ENCODE peak calls at places on chromosome 21, in seven cellular contexts. One of them, this sample, is unnamed.

GRCh38 chr21:43874085-43874785 is 9.2 kb downstream of the AGPAT3 start:
- DNase-seq in activated T-helper 2 cell treated with anti-CD3 and anti-CD28 coated beads, Interferon-gamma antibody, Interleukin-2, Interleukin-4, amounts not matched to agents 10 μg/mL and 5 μg/mL and 100 μg/mL, durations not matched to agents 14 hours and 24 hours and 36 hours: no peak
- DNase-seq in testis: no peak
- DNase-seq in non-pigmented ciliary epithelial cell: no peak
- DNase-seq in activated naive CD4-positive, alpha-beta T cell: no peak
- DNase-seq in KBM-7: no peak
- DNase-seq in spleen: peak; percentile 65
- DNase-seq in this sample: no peak

GRCh38 chr21:45973475-45974072 is 8.0 kb upstream of the COL6A1 start:
- DNase-seq in activated T-helper 2 cell treated with anti-CD3 and anti-CD28 coated beads, Interferon-gamma antibody, Interleukin-2, Interleukin-4, amounts not matched to agents 10 μg/mL and 5 μg/mL and 100 μg/mL, durations not matched to agents 14 hours and 24 hours and 36 hours: peak; percentile 61
- DNase-seq in testis: peak; percentile 78
- DNase-seq in non-pigmented ciliary epithelial cell: peak; percentile 35
- DNase-seq in activated naive CD4-positive, alpha-beta T cell: no peak
- DNase-seq in KBM-7: peak; percentile 90
- DNase-seq in spleen: peak; percentile 90
- DNase-seq in this sample: no peak

GRCh38 chr21:43355925-43356289 is 71.0 kb downstream of the SIK1 start:
- DNase-seq in activated T-helper 2 cell treated with anti-CD3 and anti-CD28 coated beads, Interferon-gamma antibody, Interleukin-2, Interleukin-4, amounts not matched to agents 10 μg/mL and 5 μg/mL and 100 μg/mL, durations not matched to agents 14 hours and 24 hours and 36 hours: no peak
- DNase-seq in testis: no peak
- DNase-seq in non-pigmented ciliary epithelial cell: no peak
- DNase-seq in activated naive CD4-positive, alpha-beta T cell: no peak
- DNase-seq in KBM-7: no peak
- DNase-seq in spleen: no peak
- DNase-seq in this sample: no peak

GRCh38 chr21:35868005-35868868 is 192.1 kb downstream of the SETD4 start:
- DNase-seq in activated T-helper 2 cell treated with anti-CD3 and anti-CD28 coated beads, Interferon-gamma antibody, Interleukin-2, Interleukin-4, amounts not matched to agents 10 μg/mL and 5 μg/mL and 100 μg/mL, durations not matched to agents 14 hours and 24 hours and 36 hours: no peak
- DNase-seq in testis: no peak
- DNase-seq in non-pigmented ciliary epithelial cell: no peak
- DNase-seq in activated naive CD4-positive, alpha-beta T cell: no peak
- DNase-seq in KBM-7: peak; percentile 44
- DNase-seq in spleen: no peak
- DNase-seq in this sample: no peak

GRCh38 chr21:37375866-37376574 is 9.4 kb downstream of the DYRK1A start:
- DNase-seq in activated T-helper 2 cell treated with anti-CD3 and anti-CD28 coated beads, Interferon-gamma antibody, Interleukin-2, Interleukin-4, amounts not matched to agents 10 μg/mL and 5 μg/mL and 100 μg/mL, durations not matched to agents 14 hours and 24 hours and 36 hours: no peak
- DNase-seq in testis: no peak
- DNase-seq in non-pigmented ciliary epithelial cell: no peak
- DNase-seq in activated naive CD4-positive, alpha-beta T cell: no peak
- DNase-seq in KBM-7: no peak
- DNase-seq in spleen: no peak
- DNase-seq in this sample: no peak

GRCh38 chr21:36065497-36066036 is 4.3 kb upstream of the CBR1 start:
- DNase-seq in activated T-helper 2 cell treated with anti-CD3 and anti-CD28 coated beads, Interferon-gamma antibody, Interleukin-2, Interleukin-4, amounts not matched to agents 10 μg/mL and 5 μg/mL and 100 μg/mL, durations not matched to agents 14 hours and 24 hours and 36 hours: no peak
- DNase-seq in testis: no peak
- DNase-seq in non-pigmented ciliary epithelial cell: no peak
- DNase-seq in activated naive CD4-positive, alpha-beta T cell: no peak
- DNase-seq in KBM-7: peak; percentile 71
- DNase-seq in spleen: no peak
- DNase-seq in this sample: no peak

GRCh38 chr21:22993822-22994574 is 1995.8 kb downstream of the NCAM2 start:
- DNase-seq in activated T-helper 2 cell treated with anti-CD3 and anti-CD28 coated beads, Interferon-gamma antibody, Interleukin-2, Interleukin-4, amounts not matched to agents 10 μg/mL and 5 μg/mL and 100 μg/mL, durations not matched to agents 14 hours and 24 hours and 36 hours: no peak
- DNase-seq in testis: peak; percentile 66
- DNase-seq in non-pigmented ciliary epithelial cell: no peak
- DNase-seq in activated naive CD4-positive, alpha-beta T cell: no peak
- DNase-seq in KBM-7: no peak
- DNase-seq in spleen: no peak
- DNase-seq in this sample: no peak

GRCh38 chr21:21715286-21715969 is 717.2 kb downstream of the NCAM2 start:
- DNase-seq in activated T-helper 2 cell treated with anti-CD3 and anti-CD28 coated beads, Interferon-gamma antibody, Interleukin-2, Interleukin-4, amounts not matched to agents 10 μg/mL and 5 μg/mL and 100 μg/mL, durations not matched to agents 14 hours and 24 hours and 36 hours: no peak
- DNase-seq in testis: no peak
- DNase-seq in non-pigmented ciliary epithelial cell: peak; percentile 97
- DNase-seq in activated naive CD4-positive, alpha-beta T cell: no peak
- DNase-seq in KBM-7: no peak
- DNase-seq in spleen: no peak
- DNase-seq in this sample: no peak

GRCh38 chr21:28393279-28393678 is 599.4 kb downstream of the LTN1 start:
- DNase-seq in activated T-helper 2 cell treated with anti-CD3 and anti-CD28 coated beads, Interferon-gamma antibody, Interleukin-2, Interleukin-4, amounts not matched to agents 10 μg/mL and 5 μg/mL and 100 μg/mL, durations not matched to agents 14 hours and 24 hours and 36 hours: no peak
- DNase-seq in testis: no peak
- DNase-seq in non-pigmented ciliary epithelial cell: no peak
- DNase-seq in activated naive CD4-positive, alpha-beta T cell: no peak
- DNase-seq in KBM-7: no peak
- DNase-seq in spleen: no peak
- DNase-seq in this sample: no peak

GRCh38 chr21:45449658-45450502 is 44.9 kb downstream of the COL18A1 start:
- DNase-seq in activated T-helper 2 cell treated with anti-CD3 and anti-CD28 coated beads, Interferon-gamma antibody, Interleukin-2, Interleukin-4, amounts not matched to agents 10 μg/mL and 5 μg/mL and 100 μg/mL, durations not matched to agents 14 hours and 24 hours and 36 hours: no peak
- DNase-seq in testis: no peak
- DNase-seq in non-pigmented ciliary epithelial cell: no peak
- DNase-seq in activated naive CD4-positive, alpha-beta T cell: no peak
- DNase-seq in KBM-7: no peak
- DNase-seq in spleen: peak; percentile 62
- DNase-seq in this sample: no peak

GRCh38 chr21:31236528-31236927 is 107.5 kb downstream of the TIAM1 start:
- DNase-seq in activated T-helper 2 cell treated with anti-CD3 and anti-CD28 coated beads, Interferon-gamma antibody, Interleukin-2, Interleukin-4, amounts not matched to agents 10 μg/mL and 5 μg/mL and 100 μg/mL, durations not matched to agents 14 hours and 24 hours and 36 hours: no peak
- DNase-seq in testis: no peak
- DNase-seq in non-pigmented ciliary epithelial cell: no peak
- DNase-seq in activated naive CD4-positive, alpha-beta T cell: no peak
- DNase-seq in KBM-7: no peak
- DNase-seq in spleen: no peak
- DNase-seq in this sample: no peak

GRCh38 chr21:32206631-32207030 is 72.2 kb downstream of the MIS18A start:
- DNase-seq in activated T-helper 2 cell treated with anti-CD3 and anti-CD28 coated beads, Interferon-gamma antibody, Interleukin-2, Interleukin-4, amounts not matched to agents 10 μg/mL and 5 μg/mL and 100 μg/mL, durations not matched to agents 14 hours and 24 hours and 36 hours: no peak
- DNase-seq in testis: no peak
- DNase-seq in non-pigmented ciliary epithelial cell: no peak
- DNase-seq in activated naive CD4-positive, alpha-beta T cell: no peak
- DNase-seq in KBM-7: no peak
- DNase-seq in spleen: no peak
- DNase-seq in this sample: no peak

GRCh38 chr21:20729376-20729775 is 268.8 kb upstream of the NCAM2 start:
- DNase-seq in activated T-helper 2 cell treated with anti-CD3 and anti-CD28 coated beads, Interferon-gamma antibody, Interleukin-2, Interleukin-4, amounts not matched to agents 10 μg/mL and 5 μg/mL and 100 μg/mL, durations not matched to agents 14 hours and 24 hours and 36 hours: no peak
- DNase-seq in testis: no peak
- DNase-seq in non-pigmented ciliary epithelial cell: no peak
- DNase-seq in activated naive CD4-positive, alpha-beta T cell: no peak
- DNase-seq in KBM-7: no peak
- DNase-seq in spleen: no peak
- DNase-seq in this sample: no peak

GRCh38 chr21:29360799-29361765 is 62.4 kb downstream of the BACH1 start:
- DNase-seq in activated T-helper 2 cell treated with anti-CD3 and anti-CD28 coated beads, Interferon-gamma antibody, Interleukin-2, Interleukin-4, amounts not matched to agents 10 μg/mL and 5 μg/mL and 100 μg/mL, durations not matched to agents 14 hours and 24 hours and 36 hours: no peak
- DNase-seq in testis: no peak
- DNase-seq in non-pigmented ciliary epithelial cell: no peak
- DNase-seq in activated naive CD4-positive, alpha-beta T cell: no peak
- DNase-seq in KBM-7: no peak
- DNase-seq in spleen: no peak
- DNase-seq in this sample: no peak

GRCh38 chr21:45947296-45947695 is 34.3 kb upstream of the COL6A1 start:
- DNase-seq in activated T-helper 2 cell treated with anti-CD3 and anti-CD28 coated beads, Interferon-gamma antibody, Interleukin-2, Interleukin-4, amounts not matched to agents 10 μg/mL and 5 μg/mL and 100 μg/mL, durations not matched to agents 14 hours and 24 hours and 36 hours: no peak
- DNase-seq in testis: no peak
- DNase-seq in non-pigmented ciliary epithelial cell: no peak
- DNase-seq in activated naive CD4-positive, alpha-beta T cell: no peak
- DNase-seq in KBM-7: no peak
- DNase-seq in spleen: no peak
- DNase-seq in this sample: no peak

GRCh38 chr21:45639206-45640000 is 4.1 kb upstream of the PCBP3 start:
- DNase-seq in activated T-helper 2 cell treated with anti-CD3 and anti-CD28 coated beads, Interferon-gamma antibody, Interleukin-2, Interleukin-4, amounts not matched to agents 10 μg/mL and 5 μg/mL and 100 μg/mL, durations not matched to agents 14 hours and 24 hours and 36 hours: no peak
- DNase-seq in testis: no peak
- DNase-seq in non-pigmented ciliary epithelial cell: no peak
- DNase-seq in activated naive CD4-positive, alpha-beta T cell: no peak
- DNase-seq in KBM-7: no peak
- DNase-seq in spleen: no peak
- DNase-seq in this sample: no peak

GRCh38 chr21:46057111-46057709 is 40.7 kb upstream of the COL6A2 start:
- DNase-seq in activated T-helper 2 cell treated with anti-CD3 and anti-CD28 coated beads, Interferon-gamma antibody, Interleukin-2, Interleukin-4, amounts not matched to agents 10 μg/mL and 5 μg/mL and 100 μg/mL, durations not matched to agents 14 hours and 24 hours and 36 hours: no peak
- DNase-seq in testis: peak; percentile 12
- DNase-seq in non-pigmented ciliary epithelial cell: no peak
- DNase-seq in activated naive CD4-positive, alpha-beta T cell: no peak
- DNase-seq in KBM-7: peak; percentile 76
- DNase-seq in spleen: no peak
- DNase-seq in this sample: no peak

GRCh38 chr21:36538761-36539160 is 58.8 kb upstream of the CLDN14 start:
- DNase-seq in activated T-helper 2 cell treated with anti-CD3 and anti-CD28 coated beads, Interferon-gamma antibody, Interleukin-2, Interleukin-4, amounts not matched to agents 10 μg/mL and 5 μg/mL and 100 μg/mL, durations not matched to agents 14 hours and 24 hours and 36 hours: no peak
- DNase-seq in testis: no peak
- DNase-seq in non-pigmented ciliary epithelial cell: no peak
- DNase-seq in activated naive CD4-positive, alpha-beta T cell: no peak
- DNase-seq in KBM-7: no peak
- DNase-seq in spleen: no peak
- DNase-seq in this sample: no peak

GRCh38 chr21:33286600-33287456 is 20.7 kb downstream of the IL10RB start:
- DNase-seq in activated T-helper 2 cell treated with anti-CD3 and anti-CD28 coated beads, Interferon-gamma antibody, Interleukin-2, Interleukin-4, amounts not matched to agents 10 μg/mL and 5 μg/mL and 100 μg/mL, durations not matched to agents 14 hours and 24 hours and 36 hours: no peak
- DNase-seq in testis: peak; percentile 75
- DNase-seq in non-pigmented ciliary epithelial cell: peak; percentile 27
- DNase-seq in activated naive CD4-positive, alpha-beta T cell: no peak
- DNase-seq in KBM-7: no peak
- DNase-seq in spleen: no peak
- DNase-seq in this sample: no peak

GRCh38 chr21:21730524-21730923 is 732.3 kb downstream of the NCAM2 start:
- DNase-seq in activated T-helper 2 cell treated with anti-CD3 and anti-CD28 coated beads, Interferon-gamma antibody, Interleukin-2, Interleukin-4, amounts not matched to agents 10 μg/mL and 5 μg/mL and 100 μg/mL, durations not matched to agents 14 hours and 24 hours and 36 hours: no peak
- DNase-seq in testis: no peak
- DNase-seq in non-pigmented ciliary epithelial cell: no peak
- DNase-seq in activated naive CD4-positive, alpha-beta T cell: no peak
- DNase-seq in KBM-7: no peak
- DNase-seq in spleen: no peak
- DNase-seq in this sample: no peak

GRCh38 chr21:34808569-34809204 is 139.9 kb downstream of the CLIC6 start:
- DNase-seq in activated T-helper 2 cell treated with anti-CD3 and anti-CD28 coated beads, Interferon-gamma antibody, Interleukin-2, Interleukin-4, amounts not matched to agents 10 μg/mL and 5 μg/mL and 100 μg/mL, durations not matched to agents 14 hours and 24 hours and 36 hours: no peak
- DNase-seq in testis: no peak
- DNase-seq in non-pigmented ciliary epithelial cell: peak; percentile 72
- DNase-seq in activated naive CD4-positive, alpha-beta T cell: no peak
- DNase-seq in KBM-7: no peak
- DNase-seq in spleen: no peak
- DNase-seq in this sample: no peak

GRCh38 chr21:42775891-42776290 is 103.4 kb downstream of the WDR4 start:
- DNase-seq in activated T-helper 2 cell treated with anti-CD3 and anti-CD28 coated beads, Interferon-gamma antibody, Interleukin-2, Interleukin-4, amounts not matched to agents 10 μg/mL and 5 μg/mL and 100 μg/mL, durations not matched to agents 14 hours and 24 hours and 36 hours: no peak
- DNase-seq in testis: no peak
- DNase-seq in non-pigmented ciliary epithelial cell: no peak
- DNase-seq in activated naive CD4-positive, alpha-beta T cell: no peak
- DNase-seq in KBM-7: no peak
- DNase-seq in spleen: no peak
- DNase-seq in this sample: no peak